ENCODE peak calls at places on chromosome 20, in ten cellular contexts. J is GM12865, D is PC-3, Y is hepatocyte, W is HepG2, R is AG04450, U is bronchial epithelial cell, N is breast epithelium, T is OCI-LY7, G is AG10803. B is an unnamed sample.

GRCh38 chr20:37990571-37991151 is 42.6 kb downstream of the TTI1 start:
- DNase-seq in J (peak), D (peak), Y (peak), W (peak), R (peak), U (peak), N (no peak), T (peak), G (peak), B (peak)

GRCh38 chr20:58342104-58342945 is 32.8 kb downstream of the RAB22A start:
- DNase-seq in J (no peak), D (peak), Y (no peak), W (no peak), R (no peak), U (peak), N (no peak), T (no peak), G (peak), B (peak)

GRCh38 chr20:48841196-48841860 is 13.5 kb upstream of the PREX1 start:
- DNase-seq in J (no peak), D (peak), Y (no peak), W (no peak), R (no peak), U (no peak), N (no peak), T (no peak), G (no peak), B (no peak)

GRCh38 chr20:51338692-51339440 is 203.7 kb downstream of the NFATC2 start:
- DNase-seq in J (no peak), D (peak), Y (no peak), W (no peak), R (no peak), U (peak), N (no peak), T (no peak), G (no peak), B (no peak)

GRCh38 chr20:22402990-22403859 is 181.1 kb downstream of the FOXA2 start:
- DNase-seq in J (no peak), D (peak), Y (peak), W (peak), R (no peak), U (peak), N (no peak), T (no peak), G (no peak), B (no peak)

GRCh38 chr20:64112691-64113443 is 5.5 kb upstream of the NPBWR2 start:
- DNase-seq in J (no peak), D (no peak), Y (no peak), W (no peak), R (no peak), U (no peak), N (peak), T (no peak), G (no peak), B (no peak)

GRCh38 chr20:12170406-12170805 is 252.7 kb downstream of the BTBD3 start:
- DNase-seq in J (no peak), D (no peak), Y (no peak), W (no peak), R (no peak), U (no peak), N (no peak), T (no peak), G (no peak), B (no peak)

GRCh38 chr20:9672027-9672426 is 157.6 kb downstream of the LAMP5 start:
- DNase-seq in J (no peak), D (no peak), Y (no peak), W (no peak), R (no peak), U (no peak), N (no peak), T (no peak), G (no peak), B (no peak)

GRCh38 chr20:20225325-20225724 is 142.6 kb upstream of the INSM1 start:
- DNase-seq in J (no peak), D (no peak), Y (no peak), W (no peak), R (no peak), U (no peak), N (no peak), T (no peak), G (no peak), B (no peak)

GRCh38 chr20:40844285-40844684 is 155.2 kb upstream of the MAFB start:
- DNase-seq in J (no peak), D (no peak), Y (no peak), W (no peak), R (no peak), U (no peak), N (no peak), T (no peak), G (no peak), B (no peak)

GRCh38 chr20:37886851-37887297 is 16.1 kb upstream of the VSTM2L start:
- DNase-seq in J (peak), D (no peak), Y (no peak), W (peak), R (no peak), U (no peak), N (no peak), T (no peak), G (peak), B (no peak)

GRCh38 chr20:56628873-56629463 is at the start of gene TFAP2C:
- DNase-seq in J (no peak), D (peak), Y (peak), W (no peak), R (no peak), U (peak), N (peak), T (no peak), G (peak), B (peak)

GRCh38 chr20:31633339-31633914 is 4.3 kb upstream of the COX4I2 start:
- DNase-seq in J (no peak), D (no peak), Y (peak), W (no peak), R (peak), U (no peak), N (no peak), T (no peak), G (no peak), B (peak)

GRCh38 chr20:32607324-32607723 is 22.2 kb upstream of the NOL4L start:
- DNase-seq in J (no peak), D (no peak), Y (no peak), W (no peak), R (no peak), U (no peak), N (no peak), T (no peak), G (no peak), B (no peak)

GRCh38 chr20:44701116-44701865 is 13.9 kb upstream of the CCN5 start:
- DNase-seq in J (no peak), D (no peak), Y (no peak), W (peak), R (no peak), U (no peak), N (no peak), T (no peak), G (peak), B (no peak)

GRCh38 chr20:60034231-60035110 is 76.2 kb downstream of the CDH26 start:
- DNase-seq in J (no peak), D (no peak), Y (no peak), W (peak), R (no peak), U (no peak), N (no peak), T (no peak), G (peak), B (no peak)

GRCh38 chr20:63461364-63461763 is 11.1 kb downstream of the KCNQ2 start:
- DNase-seq in J (no peak), D (peak), Y (peak), W (no peak), R (no peak), U (no peak), N (no peak), T (no peak), G (no peak), B (no peak)

GRCh38 chr20:63751471-63752271 is 12.1 kb downstream of the SLC2A4RG start:
- DNase-seq in J (no peak), D (no peak), Y (peak), W (no peak), R (no peak), U (no peak), N (no peak), T (no peak), G (no peak), B (no peak)

GRCh38 chr20:58246346-58246745 is 17.9 kb upstream of the ANKRD60 start:
- DNase-seq in J (no peak), D (peak), Y (no peak), W (peak), R (no peak), U (peak), N (no peak), T (no peak), G (peak), B (no peak)

GRCh38 chr20:46644160-46644559 is 7.1 kb downstream of the SLC13A3 start:
- DNase-seq in J (no peak), D (no peak), Y (no peak), W (no peak), R (no peak), U (no peak), N (no peak), T (no peak), G (no peak), B (no peak)

GRCh38 chr20:23049933-23050838 is 714 bp upstream of the THBD start:
- DNase-seq in J (no peak), D (peak), Y (peak), W (no peak), R (no peak), U (no peak), N (peak), T (no peak), G (no peak), B (peak)

GRCh38 chr20:51493346-51493791 is 49.1 kb downstream of the NFATC2 start:
- DNase-seq in J (no peak), D (no peak), Y (no peak), W (no peak), R (no peak), U (no peak), N (no peak), T (no peak), G (no peak), B (no peak)

GRCh38 chr20:48750941-48751620 is 76.7 kb downstream of the PREX1 start:
- DNase-seq in J (peak), D (no peak), Y (no peak), W (no peak), R (no peak), U (no peak), N (no peak), T (peak), G (no peak), B (no peak)

GRCh38 chr20:38728911-38729642 is 4.8 kb downstream of the SLC32A1 start:
- DNase-seq in J (no peak), D (no peak), Y (no peak), W (no peak), R (no peak), U (no peak), N (no peak), T (no peak), G (no peak), B (no peak)

GRCh38 chr20:50347568-50347981 is 156.9 kb downstream of the CEBPB start:
- DNase-seq in J (no peak), D (no peak), Y (no peak), W (no peak), R (no peak), U (no peak), N (peak), T (no peak), G (no peak), B (no peak)

GRCh38 chr20:6416371-6416770 is 293.5 kb upstream of the FERMT1 start:
- DNase-seq in J (no peak), D (no peak), Y (no peak), W (no peak), R (no peak), U (no peak), N (no peak), T (no peak), G (no peak), B (no peak)
- TF ChIP-seq CTCF in J (no peak), D (peak), Y (no peak), W (peak), R (no peak), U (no peak), N (no peak), T (peak), G (no peak), B (no peak)

GRCh38 chr20:35616465-35617396 is 1.1 kb downstream of the SPAG4 start:
- DNase-seq in J (peak), D (peak), Y (peak), W (peak), R (peak), U (peak), N (peak), T (peak), G (peak), B (peak)

GRCh38 chr20:35617397-35618031 is 1.9 kb downstream of the SPAG4 start:
- DNase-seq in J (peak), D (peak), Y (peak), W (peak), R (no peak), U (peak), N (no peak), T (peak), G (peak), B (peak)

GRCh38 chr20:35619196-35620095 is 3.8 kb downstream of the SPAG4 start:
- DNase-seq in J (peak), D (peak), Y (peak), W (peak), R (peak), U (peak), N (peak), T (peak), G (peak), B (peak)

GRCh38 chr20:35618032-35618371 is 2.4 kb downstream of the SPAG4 start:
- DNase-seq in J (no peak), D (no peak), Y (no peak), W (no peak), R (no peak), U (no peak), N (no peak), T (no peak), G (no peak), B (no peak)

GRCh38 chr20:35618372-35619131 is 2.9 kb downstream of the SPAG4 start:
- DNase-seq in J (peak), D (peak), Y (no peak), W (no peak), R (no peak), U (peak), N (no peak), T (peak), G (peak), B (peak)
- H3K4me3 ChIP-seq in J (peak), D (peak), Y (peak), W (peak), R (peak), U (peak), N (peak), T (peak), G (peak), B (peak)

DNA sequence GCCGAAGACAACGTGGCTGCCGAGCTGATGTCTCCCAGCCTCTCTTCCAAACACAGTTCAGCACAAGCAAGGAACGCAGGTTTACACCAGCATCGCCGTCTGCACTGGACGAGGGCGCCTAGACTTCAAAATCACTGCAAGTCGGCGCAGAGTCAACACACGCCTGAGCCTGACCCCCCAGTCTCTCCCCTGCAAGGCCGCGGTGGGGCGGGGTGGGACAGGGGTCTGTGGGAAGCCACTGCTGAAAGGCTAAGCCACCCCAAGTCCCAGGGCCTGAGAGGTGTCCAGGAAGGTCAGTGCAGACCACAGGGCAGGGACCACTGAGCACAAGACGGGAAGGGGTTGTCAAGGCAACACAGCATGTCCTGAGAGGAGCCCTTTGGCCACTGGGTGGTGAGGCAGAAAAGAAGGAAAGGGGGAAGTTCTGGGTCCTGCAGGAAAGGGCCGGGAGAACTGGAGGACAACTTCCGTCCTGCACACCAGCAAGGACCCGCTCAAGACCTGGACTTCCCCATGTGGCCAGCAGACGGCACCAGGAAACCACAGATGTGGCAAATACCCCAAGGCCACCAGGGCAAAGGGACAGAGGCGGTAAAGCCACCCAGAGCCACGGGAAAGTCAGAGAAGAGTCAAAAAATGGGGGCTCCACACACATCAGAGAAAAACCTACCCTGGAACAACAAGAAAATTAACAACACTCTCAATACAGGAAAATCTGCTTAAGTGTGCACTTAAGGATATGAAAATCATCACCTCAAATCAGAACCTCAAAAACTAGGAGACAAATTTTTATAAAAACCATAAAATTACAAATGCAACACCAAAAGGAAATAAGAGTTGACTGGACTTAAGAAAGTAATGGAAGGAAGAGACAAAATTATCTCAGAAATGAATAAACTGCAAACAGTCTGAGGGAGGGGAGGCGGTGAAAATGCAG is 84.8 kb downstream of the TAF4 start:
- DNase-seq in J (peak), D (peak), Y (no peak), W (peak), R (no peak), U (no peak), N (no peak), T (peak), G (peak), B (peak)
- TF ChIP-seq CTCF in J (peak), D (peak), Y (peak), W (peak), R (peak), U (peak), N (no peak), T (peak), G (peak), B (peak)

GRCh38 chr20:36481380-36482043 is 59.8 kb upstream of the MYL9 start:
- DNase-seq in J (no peak), D (no peak), Y (no peak), W (no peak), R (no peak), U (no peak), N (no peak), T (no peak), G (no peak), B (no peak)
- H3K4me3 ChIP-seq in J (no peak), D (no peak), Y (no peak), W (no peak), R (no peak), U (no peak), N (no peak), T (no peak), G (no peak), B (no peak)

DNA sequence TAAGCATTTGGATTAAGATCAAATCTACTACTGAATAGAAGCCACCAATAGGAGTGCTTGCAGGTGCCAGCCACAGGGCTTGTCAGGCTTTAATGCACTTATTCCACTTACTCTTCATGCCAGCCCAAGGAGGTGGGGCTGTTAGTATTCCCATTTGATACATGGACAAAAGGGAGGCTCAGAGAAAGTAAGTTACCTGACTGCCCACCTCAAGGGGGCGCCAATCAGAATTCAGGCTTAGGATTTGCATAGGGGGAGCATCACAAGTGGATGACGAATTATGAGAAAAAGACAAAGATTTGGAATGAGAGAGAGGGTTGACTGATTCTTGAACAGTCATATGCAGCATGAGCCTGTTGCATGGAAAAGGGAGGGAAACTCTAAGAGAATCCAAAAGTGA is 188.4 kb upstream of the TSHZ2 start:
- DNase-seq in J (peak), D (no peak), Y (no peak), W (peak), R (no peak), U (peak), N (no peak), T (no peak), G (no peak), B (no peak)
- TF ChIP-seq CTCF in J (no peak), D (peak), Y (peak), W (peak), R (peak), U (peak), N (no peak), T (peak), G (no peak), B (peak)

GRCh38 chr20:3239867-3240775 is 1.1 kb upstream of the SLC4A11 start:
- DNase-seq in J (no peak), D (no peak), Y (no peak), W (no peak), R (no peak), U (peak), N (no peak), T (no peak), G (peak), B (peak)
- H3K4me3 ChIP-seq in J (peak), D (peak), Y (peak), W (peak), R (peak), U (peak), N (peak), T (peak), G (peak), B (peak)